ENCODE peak calls at places on chromosomes 2 and 18, in seven cellular contexts. Z is pancreas, T is endothelial cell, E is AG09319, B is AG04450, U is A549, I is fibroblast of pulmonary artery. L is an unnamed sample.

GRCh38 chr2:122273785-122274419 is 518.5 kb downstream of the TSN start:
- DNase-seq in I (no peak), U (no peak), Z (no peak), E (no peak), B (no peak), T (no peak), L (no peak)

GRCh38 chr2:40434638-40435296 is 17.1 kb downstream of the SLC8A1 start:
- DNase-seq in Z (no peak), T (no peak), I (peak), B (peak), U (peak), E (peak), L (no peak)

GRCh38 chr2:218981390-218982311 is 3.3 kb downstream of the FEV start:
- DNase-seq in I (peak), Z (peak), E (no peak), T (no peak), U (peak), B (no peak), L (peak)

GRCh38 chr2:128775064-128775347 is 456.3 kb upstream of the HS6ST1 start:
- DNase-seq in U (no peak), B (no peak), E (no peak), I (no peak), T (no peak), Z (no peak), L (no peak)

GRCh38 chr18:3036108-3036507 is 23.2 kb upstream of the LPIN2 start:
- DNase-seq in Z (no peak), T (no peak), B (no peak), E (no peak), I (no peak), U (no peak), L (no peak)

GRCh38 chr2:44086639-44087036 is 82.0 kb upstream of the PPM1B start:
- DNase-seq in U (no peak), E (no peak), T (no peak), B (no peak), I (no peak), Z (no peak), L (no peak)

GRCh38 chr2:36459725-36460137 is 104.2 kb downstream of the CRIM1 start:
- DNase-seq in B (no peak), I (peak), Z (peak), T (peak), U (peak), E (no peak), L (no peak)

GRCh38 chr2:112493858-112494648 is 12.1 kb downstream of the TTL start:
- DNase-seq in I (peak), E (no peak), U (peak), T (no peak), B (no peak), Z (no peak), L (peak)

GRCh38 chr18:48979944-48980890 is 29.5 kb upstream of the SMAD7 start:
- DNase-seq in B (no peak), T (no peak), E (no peak), I (no peak), Z (no peak), U (no peak), L (no peak)

GRCh38 chr2:219645631-219646527 is 18.4 kb downstream of the SLC4A3 start:
- DNase-seq in I (peak), T (no peak), B (peak), U (no peak), Z (no peak), E (peak), L (no peak)

GRCh38 chr2:130872276-130873125 is 35.8 kb downstream of the ARHGEF4 start:
- DNase-seq in T (no peak), B (no peak), I (no peak), U (no peak), Z (no peak), E (no peak), L (no peak)

GRCh38 chr2:149000168-149000938 is 38.1 kb upstream of the LYPD6B start:
- DNase-seq in I (no peak), U (no peak), T (no peak), B (no peak), E (no peak), Z (no peak), L (no peak)

GRCh38 chr2:238433941-238434845 is 7.5 kb downstream of the ASB1 start:
- DNase-seq in Z (no peak), U (no peak), B (peak), I (peak), T (no peak), E (peak), L (no peak)

GRCh38 chr18:76505611-76506010 is 10.6 kb upstream of the ZNF516 start:
- DNase-seq in Z (no peak), T (no peak), E (no peak), I (peak), B (no peak), U (no peak), L (no peak)

GRCh38 chr2:72926368-72926767 is 9.0 kb downstream of the EMX1 start:
- DNase-seq in T (no peak), U (no peak), B (no peak), Z (no peak), I (no peak), E (no peak), L (no peak)

GRCh38 chr18:49055787-49056186 is 105.0 kb upstream of the SMAD7 start:
- DNase-seq in B (no peak), E (no peak), T (no peak), I (peak), U (no peak), Z (no peak), L (no peak)

GRCh38 chr2:218717262-218717661 is 6.6 kb downstream of the TTLL4 start:
- DNase-seq in U (no peak), Z (no peak), I (peak), T (no peak), E (no peak), B (no peak), L (no peak)

GRCh38 chr2:160347269-160347863 is 146.2 kb downstream of the RBMS1 start:
- DNase-seq in Z (no peak), I (peak), U (no peak), B (no peak), E (no peak), T (no peak), L (no peak)

GRCh38 chr2:61247204-61247812 is 85.3 kb downstream of the C2orf74 start:
- DNase-seq in Z (no peak), U (no peak), B (peak), I (peak), T (no peak), E (peak), L (no peak)

GRCh38 chr2:15189236-15189635 is 371.9 kb downstream of the NBAS start:
- DNase-seq in Z (no peak), U (no peak), E (no peak), B (no peak), I (no peak), T (no peak), L (no peak)

GRCh38 chr2:97698530-97698929 is 14.8 kb upstream of the ZAP70 start:
- DNase-seq in E (no peak), T (no peak), U (no peak), Z (no peak), B (no peak), I (no peak), L (no peak)

GRCh38 chr2:20378891-20379519 is 28.4 kb upstream of the PUM2 start:
- DNase-seq in T (peak), B (peak), I (peak), E (peak), U (peak), Z (peak), L (no peak)

GRCh38 chr2:71889991-71890684 is 257.5 kb downstream of the CYP26B1 start:
- DNase-seq in U (peak), B (no peak), T (no peak), I (peak), E (peak), Z (no peak), L (no peak)

GRCh38 chr18:48749768-48750167 is 201.0 kb downstream of the SMAD7 start:
- DNase-seq in U (no peak), B (no peak), Z (no peak), E (peak), I (peak), T (no peak), L (no peak)

GRCh38 chr2:239348563-239349447 is 52.0 kb downstream of the HDAC4 start:
- DNase-seq in T (no peak), Z (no peak), B (no peak), I (no peak), E (no peak), U (no peak), L (no peak)

GRCh38 chr18:58615150-58616132 is 13.4 kb downstream of the ALPK2 start:
- DNase-seq in I (no peak), T (no peak), B (no peak), E (no peak), Z (no peak), U (no peak), L (no peak)

GRCh38 chr18:33210575-33211189 is 229.8 kb downstream of the CCDC178 start:
- DNase-seq in T (no peak), I (peak), B (no peak), E (no peak), U (peak), Z (no peak), L (no peak)

GRCh38 chr2:225797394-225797793 is 397.9 kb downstream of the NYAP2 start:
- DNase-seq in U (peak), Z (no peak), E (no peak), B (no peak), I (peak), T (no peak), L (no peak)
- TF ChIP-seq CTCF in U (no peak), Z (no peak), E (peak), B (no peak), I (peak), T (no peak), L (no peak)

GRCh38 chr2:54595999-54596903 is 127.2 kb upstream of the EML6 start:
- DNase-seq in I (peak), U (no peak), T (no peak), Z (no peak), B (no peak), E (no peak), L (no peak)
- TF ChIP-seq CTCF in I (no peak), U (no peak), T (no peak), Z (no peak), B (no peak), E (no peak), L (no peak)

GRCh38 chr18:24514439-24514838 is 54.0 kb downstream of the HRH4 start:
- DNase-seq in T (no peak), U (peak), E (no peak), I (peak), Z (no peak), B (no peak), L (no peak)
- TF ChIP-seq CTCF in T (peak), U (no peak), E (peak), I (peak), Z (no peak), B (peak), L (peak)

GRCh38 chr2:212892193-212892592 is 259.2 kb downstream of the IKZF2 start:
- DNase-seq in E (no peak), T (peak), U (peak), I (peak), Z (no peak), B (peak), L (no peak)
- TF ChIP-seq CTCF in E (peak), T (peak), U (peak), I (peak), Z (no peak), B (peak), L (peak)

DNA sequence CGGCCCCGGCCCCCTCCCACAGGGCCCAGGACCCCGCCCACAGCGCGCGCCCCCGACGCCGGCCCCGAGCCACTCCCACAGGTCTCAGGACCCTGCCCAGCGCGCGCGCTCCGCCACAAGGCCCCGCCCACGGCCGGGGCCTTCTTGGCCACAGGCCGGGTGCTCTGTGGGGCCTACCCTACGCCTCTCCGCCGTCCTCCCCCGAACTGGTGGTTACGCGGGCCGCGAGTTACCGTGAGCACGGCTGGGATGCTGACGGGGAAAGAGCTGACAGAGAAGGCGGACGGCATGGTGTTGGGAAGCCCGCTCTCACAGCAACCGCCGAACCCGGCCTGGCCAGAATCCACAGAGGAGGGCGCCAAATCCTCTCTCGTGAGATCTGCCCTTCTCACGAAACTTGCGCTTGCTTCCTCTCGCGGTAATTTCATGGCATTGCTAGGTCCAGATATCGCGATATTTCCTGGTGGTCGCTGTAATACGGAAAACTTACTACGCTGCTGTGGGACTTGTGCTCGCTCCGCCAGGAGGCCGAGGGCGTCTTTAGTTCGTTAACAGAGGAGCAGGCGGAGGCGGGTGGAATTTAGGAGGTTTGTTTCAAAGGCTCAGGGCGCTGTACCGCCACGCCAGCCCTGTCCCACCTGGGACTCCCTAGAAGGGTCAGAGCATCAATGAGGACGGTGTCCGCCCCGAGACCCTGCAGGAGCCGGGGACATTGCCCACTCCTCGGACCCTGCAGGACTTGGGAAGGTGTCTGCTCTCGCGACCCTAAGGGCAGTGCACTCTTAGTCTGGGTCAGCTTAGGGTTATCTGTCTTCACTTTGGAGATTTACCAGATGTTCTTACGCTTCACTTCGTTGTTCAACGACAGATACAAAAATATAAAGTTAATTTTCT is at the start of gene TMEM18:
- DNase-seq in Z (peak), I (peak), T (peak), U (peak), E (peak), B (peak), L (no peak)
- TF ChIP-seq CTCF in Z (no peak), I (peak), T (no peak), U (peak), E (peak), B (peak), L (peak)

GRCh38 chr18:9055185-9055584 is 47.3 kb upstream of the NDUFV2 start:
- DNase-seq in U (peak), Z (no peak), B (peak), E (peak), I (peak), T (no peak), L (no peak)
- TF ChIP-seq CTCF in U (peak), Z (no peak), B (peak), E (peak), I (peak), T (no peak), L (peak)

GRCh38 chr2:235515364-235515742 is 21.5 kb downstream of the AGAP1 start:
- DNase-seq in B (no peak), I (no peak), E (no peak), T (no peak), U (no peak), Z (no peak), L (no peak)

GRCh38 chr2:235516257-235516656 is 22.4 kb downstream of the AGAP1 start:
- DNase-seq in I (no peak), Z (no peak), E (no peak), U (no peak), T (no peak), B (no peak), L (no peak)

GRCh38 chr2:235513984-235514626 is 20.3 kb downstream of the AGAP1 start:
- DNase-seq in B (no peak), U (no peak), I (no peak), T (no peak), Z (no peak), E (no peak), L (no peak)

GRCh38 chr2:235515821-235516220 is 22.0 kb downstream of the AGAP1 start:
- DNase-seq in I (no peak), Z (no peak), B (no peak), U (no peak), E (no peak), T (no peak), L (no peak)

GRCh38 chr2:235514627-235515363 is 21.0 kb downstream of the AGAP1 start:
- DNase-seq in I (no peak), E (no peak), U (no peak), B (no peak), Z (no peak), T (no peak), L (no peak)
- TF ChIP-seq CTCF in I (no peak), E (no peak), U (no peak), B (no peak), Z (no peak), T (no peak), L (no peak)